ENCODE peak calls at places on chromosomes 12 and 14, in four cellular contexts. One of them, this sample, is unnamed.

GRCh38 chr12:63918788-63919300 is 74.3 kb downstream of the SRGAP1 start:
- DNase-seq in GM10248: no peak
- DNase-seq in GM12864: no peak
- DNase-seq in HFF-Myc: peak
- DNase-seq in this sample: peak

GRCh38 chr14:100670017-100670974 is 56.4 kb upstream of the DLK1 start:
- DNase-seq in GM10248: no peak
- DNase-seq in GM12864: no peak
- DNase-seq in HFF-Myc: no peak
- DNase-seq in this sample: no peak

GRCh38 chr14:85688024-85688423 is 158.1 kb downstream of the FLRT2 start:
- DNase-seq in GM10248: no peak
- DNase-seq in GM12864: no peak
- DNase-seq in HFF-Myc: no peak
- DNase-seq in this sample: no peak

GRCh38 chr12:132281021-132281420 is 48.4 kb downstream of the GALNT9 start:
- DNase-seq in GM10248: no peak
- DNase-seq in GM12864: no peak
- DNase-seq in HFF-Myc: no peak
- DNase-seq in this sample: no peak

GRCh38 chr14:51607677-51608076 is 44.0 kb upstream of the FRMD6 start:
- DNase-seq in GM10248: no peak
- DNase-seq in GM12864: no peak
- DNase-seq in HFF-Myc: peak
- DNase-seq in this sample: no peak

GRCh38 chr14:44778562-44778961 is 183.2 kb downstream of the KLHL28 start:
- DNase-seq in GM10248: no peak
- DNase-seq in GM12864: no peak
- DNase-seq in HFF-Myc: no peak
- DNase-seq in this sample: peak

GRCh38 chr14:54708161-54708560 is 141.2 kb downstream of the SAMD4A start:
- DNase-seq in GM10248: no peak
- DNase-seq in GM12864: no peak
- DNase-seq in HFF-Myc: no peak
- DNase-seq in this sample: no peak

GRCh38 chr12:31591308-31591901 is 469 bp upstream of the DENND5B start:
- DNase-seq in GM10248: peak
- DNase-seq in GM12864: peak
- DNase-seq in HFF-Myc: no peak
- DNase-seq in this sample: peak

GRCh38 chr14:53999061-53999488 is 42.5 kb upstream of the BMP4 start:
- DNase-seq in GM10248: no peak
- DNase-seq in GM12864: no peak
- DNase-seq in HFF-Myc: peak
- DNase-seq in this sample: peak

GRCh38 chr14:23299558-23299957 is 3.1 kb downstream of the PPP1R3E start:
- DNase-seq in GM10248: no peak
- DNase-seq in GM12864: no peak
- DNase-seq in HFF-Myc: no peak
- DNase-seq in this sample: peak

GRCh38 chr12:104825408-104825807 is 132.7 kb downstream of the SLC41A2 start:
- DNase-seq in GM10248: no peak
- DNase-seq in GM12864: no peak
- DNase-seq in HFF-Myc: no peak
- DNase-seq in this sample: no peak

GRCh38 chr14:20659813-20660395 is 18.4 kb upstream of the OR6S1 start:
- DNase-seq in GM10248: no peak
- DNase-seq in GM12864: no peak
- DNase-seq in HFF-Myc: no peak
- DNase-seq in this sample: no peak

GRCh38 chr12:12779529-12779928 is 5.9 kb upstream of the APOLD1 start:
- DNase-seq in GM10248: no peak
- DNase-seq in GM12864: no peak
- DNase-seq in HFF-Myc: peak
- DNase-seq in this sample: no peak

GRCh38 chr12:65602579-65603295 is 221.5 kb upstream of the HMGA2 start:
- DNase-seq in GM10248: peak
- DNase-seq in GM12864: peak
- DNase-seq in HFF-Myc: peak
- DNase-seq in this sample: peak

GRCh38 chr14:95003099-95003960 is 154.0 kb downstream of the DICER1 start:
- DNase-seq in GM10248: no peak
- DNase-seq in GM12864: no peak
- DNase-seq in HFF-Myc: no peak
- DNase-seq in this sample: no peak

GRCh38 chr12:32264995-32265394 is 134.4 kb upstream of the FGD4 start:
- DNase-seq in GM10248: peak
- DNase-seq in GM12864: peak
- DNase-seq in HFF-Myc: peak
- DNase-seq in this sample: no peak

GRCh38 chr12:109804820-109805761 is 28.1 kb downstream of the TRPV4 start:
- DNase-seq in GM10248: peak
- DNase-seq in GM12864: no peak
- DNase-seq in HFF-Myc: peak
- DNase-seq in this sample: peak

GRCh38 chr12:94282675-94283074 is 134.3 kb downstream of the PLXNC1 start:
- DNase-seq in GM10248: no peak
- DNase-seq in GM12864: no peak
- DNase-seq in HFF-Myc: no peak
- DNase-seq in this sample: no peak

GRCh38 chr12:70386771-70387170 is 20.7 kb downstream of the KCNMB4 start:
- DNase-seq in GM10248: no peak
- DNase-seq in GM12864: no peak
- DNase-seq in HFF-Myc: no peak
- DNase-seq in this sample: no peak

GRCh38 chr12:104166465-104166864 is 28.5 kb upstream of the NFYB start:
- DNase-seq in GM10248: no peak
- DNase-seq in GM12864: no peak
- DNase-seq in HFF-Myc: no peak
- DNase-seq in this sample: no peak

GRCh38 chr14:93936245-93936644 is 9.1 kb downstream of the FAM181A start:
- DNase-seq in GM10248: no peak
- DNase-seq in GM12864: no peak
- DNase-seq in HFF-Myc: no peak
- DNase-seq in this sample: peak

GRCh38 chr12:3257411-3257810 is 180.2 kb downstream of the TSPAN9 start:
- DNase-seq in GM10248: no peak
- DNase-seq in GM12864: no peak
- DNase-seq in HFF-Myc: no peak
- DNase-seq in this sample: no peak

GRCh38 chr12:107207931-107208515 is 114.7 kb upstream of the CRY1 start:
- DNase-seq in GM10248: no peak
- DNase-seq in GM12864: no peak
- DNase-seq in HFF-Myc: no peak
- DNase-seq in this sample: peak

GRCh38 chr12:25495336-25496097 is 57.6 kb downstream of the LMNTD1 start:
- DNase-seq in GM10248: no peak
- DNase-seq in GM12864: no peak
- DNase-seq in HFF-Myc: peak
- DNase-seq in this sample: peak

GRCh38 chr12:126734738-126735137 is 1532.2 kb upstream of the TMEM132C start:
- DNase-seq in GM10248: no peak
- DNase-seq in GM12864: no peak
- DNase-seq in HFF-Myc: no peak
- DNase-seq in this sample: no peak

GRCh38 chr14:101471723-101472517 is 89.4 kb upstream of the DIO3 start:
- DNase-seq in GM10248: no peak
- DNase-seq in GM12864: no peak
- DNase-seq in HFF-Myc: no peak
- DNase-seq in this sample: no peak

GRCh38 chr12:5201554-5202243 is 158.0 kb downstream of the KCNA5 start:
- DNase-seq in GM10248: no peak
- DNase-seq in GM12864: no peak
- DNase-seq in HFF-Myc: no peak
- DNase-seq in this sample: no peak

GRCh38 chr14:54623279-54624004 is 56.5 kb downstream of the SAMD4A start:
- DNase-seq in GM10248: no peak
- DNase-seq in GM12864: no peak
- DNase-seq in HFF-Myc: no peak
- DNase-seq in this sample: no peak

GRCh38 chr14:81449114-81449513 is 49.0 kb upstream of the STON2 start:
- DNase-seq in GM10248: no peak
- DNase-seq in GM12864: no peak
- DNase-seq in HFF-Myc: no peak
- DNase-seq in this sample: no peak

GRCh38 chr12:129069886-129070285 is 216.6 kb downstream of the GLT1D1 start:
- DNase-seq in GM10248: no peak
- DNase-seq in GM12864: no peak
- DNase-seq in HFF-Myc: no peak
- DNase-seq in this sample: no peak

GRCh38 chr12:30828686-30829085 is 73.9 kb upstream of the CAPRIN2 start:
- DNase-seq in GM10248: no peak
- DNase-seq in GM12864: no peak
- DNase-seq in HFF-Myc: no peak
- DNase-seq in this sample: no peak